ENCODE peak calls at places on chromosomes 6 and 20, in nine cellular contexts. S is endothelial cell; D is naive thymus-derived CD4-positive, alpha-beta T cell; B is iris pigment epithelial cell; R is NCI-H1694 treated with DMSO at 0.1 percent for 48 hours; N is cardiac muscle cell; W is NB4; G is lung; M is activated CD4-positive, alpha-beta T cell treated with anti-CD3 and anti-CD28 coated beads, Interleukin-2, amount 50 U/mL, for 48 hours. T is an unnamed sample.

GRCh38 chr20:47118641-47119040 is 224.0 kb downstream of the EYA2 start:
- DNase-seq in S (no peak), D (no peak), B (no peak), R (no peak), N (no peak), W (no peak), G (no peak), M (no peak), T (no peak)

GRCh38 chr6:19415605-19416326 is 421.4 kb upstream of the ID4 start:
- DNase-seq in S (no peak), D (no peak), B (peak; percentile 70), R (no peak), N (no peak), W (no peak), G (no peak), M (no peak), T (no peak)

GRCh38 chr6:1678201-1678600 is 68.5 kb downstream of the FOXC1 start:
- DNase-seq in S (no peak), D (no peak), B (no peak), R (peak; percentile 14), N (no peak), W (no peak), G (no peak), M (no peak), T (no peak)

GRCh38 chr6:49915035-49915434 is 48.7 kb upstream of the CRISP1 start:
- DNase-seq in S (no peak), D (no peak), B (no peak), R (peak; percentile 22), N (peak; percentile 87), W (no peak), G (no peak), M (no peak), T (no peak)

GRCh38 chr6:80132942-80133517 is 26.6 kb downstream of the BCKDHB start:
- DNase-seq in S (peak; percentile 44), D (no peak), B (peak; percentile 75), R (peak; percentile 30), N (peak; percentile 84), W (peak; percentile 52), G (peak; percentile 66), M (peak; percentile 26), T (peak; percentile 13)

GRCh38 chr6:144223686-144224085 is 61.4 kb upstream of the UTRN start:
- DNase-seq in S (no peak), D (no peak), B (no peak), R (no peak), N (no peak), W (no peak), G (no peak), M (no peak), T (no peak)

GRCh38 chr6:36493859-36494258 is 51.1 kb downstream of the KCTD20 start:
- DNase-seq in S (no peak), D (no peak), B (peak; percentile 60), R (no peak), N (no peak), W (peak; percentile 91), G (no peak), M (no peak), T (no peak)

GRCh38 chr6:5302995-5303622 is 41.8 kb downstream of the FARS2 start:
- DNase-seq in S (peak; percentile 43), D (peak; percentile 13), B (peak; percentile 36), R (no peak), N (peak; percentile 65), W (no peak), G (peak; percentile 39), M (peak; percentile 69), T (peak; percentile 45)

GRCh38 chr20:62220666-62221568 is 839 bp upstream of the HRH3 start:
- DNase-seq in S (no peak), D (no peak), B (no peak), R (no peak), N (no peak), W (no peak), G (no peak), M (no peak), T (no peak)

GRCh38 chr6:70669133-70669532 is 1.4 kb downstream of the SMAP1 start:
- DNase-seq in S (no peak), D (no peak), B (peak; percentile 27), R (no peak), N (no peak), W (no peak), G (no peak), M (no peak), T (no peak)

GRCh38 chr20:4068708-4069107 is 53.4 kb upstream of the RNF24 start:
- DNase-seq in S (no peak), D (no peak), B (peak; percentile 50), R (no peak), N (no peak), W (peak; percentile 55), G (no peak), M (no peak), T (no peak)

GRCh38 chr20:54255157-54255556 is 47.3 kb downstream of the PFDN4 start:
- DNase-seq in S (no peak), D (no peak), B (peak; percentile 56), R (no peak), N (no peak), W (no peak), G (no peak), M (no peak), T (no peak)

GRCh38 chr6:3327403-3327802 is 68.7 kb downstream of the PSMG4 start:
- DNase-seq in S (no peak), D (no peak), B (no peak), R (no peak), N (no peak), W (no peak), G (no peak), M (no peak), T (no peak)

GRCh38 chr6:137231895-137232294 is 12.7 kb upstream of the IFNGR1 start:
- DNase-seq in S (no peak), D (no peak), B (no peak), R (no peak), N (no peak), W (peak; percentile 42), G (no peak), M (no peak), T (peak; percentile 46)

GRCh38 chr6:50846860-50847171 is 28.1 kb downstream of the TFAP2B start:
- DNase-seq in S (no peak), D (no peak), B (peak; percentile 54), R (no peak), N (no peak), W (no peak), G (no peak), M (no peak), T (no peak)

GRCh38 chr6:38310061-38310460 is 329.7 kb downstream of the BTBD9 start:
- DNase-seq in S (no peak), D (no peak), B (no peak), R (no peak), N (no peak), W (no peak), G (peak; percentile 51), M (no peak), T (no peak)

GRCh38 chr6:82910818-82911217 is 154.8 kb downstream of the UBE3D start:
- DNase-seq in S (no peak), D (no peak), B (no peak), R (no peak), N (no peak), W (no peak), G (no peak), M (no peak), T (no peak)

T was measured in naive thymus-derived CD8-positive, alpha-beta T cell.